ENCODE peak calls at places on chromosomes 4 and X, in four cellular contexts. J, P, N and L are unnamed samples.

GRCh38 chr4:126853715-126854114 is 779.0 kb upstream of the INTU start:
- DNase-seq in N (no peak), J (no peak), P (no peak), L (no peak)

GRCh38 chr4:149291463-149291862 is 524.2 kb downstream of the IQCM start:
- DNase-seq in N (no peak), J (peak; percentile 81), P (peak; percentile 3), L (peak; percentile 13)

GRCh38 chr4:18934197-18934596 is 912.6 kb upstream of the LCORL start:
- DNase-seq in J (peak; percentile 25), P (peak; percentile 33), N (no peak), L (no peak)

GRCh38 chr4:73707918-73708577 is 32.3 kb upstream of the CXCL8 start:
- DNase-seq in N (no peak), P (peak; percentile 98), J (peak; percentile 95), L (peak; percentile 27)

GRCh38 chr4:185229021-185229818 is 19.8 kb downstream of the SNX25 start:
- DNase-seq in J (no peak), N (no peak), P (no peak), L (no peak)

GRCh38 chr4:159227984-159228383 is 125.1 kb downstream of the RAPGEF2 start:
- DNase-seq in P (peak; percentile 94), N (no peak), J (peak; percentile 72), L (peak; percentile 87)

GRCh38 chr4:180560896-180561295 is 1682.3 kb upstream of the TENM3 start:
- DNase-seq in J (peak; percentile 81), N (no peak), P (no peak), L (no peak)

GRCh38 chrX:155071694-155072215 is 447 bp downstream of the BRCC3 start:
- DNase-seq in P (no peak), N (no peak), J (peak; percentile 5), L (no peak)

GRCh38 chrX:10549280-10549679 is 71.1 kb downstream of the MID1 start:
- DNase-seq in P (peak; percentile 70), N (no peak), J (peak; percentile 62), L (no peak)

GRCh38 chr4:26346203-26346620 is 25.4 kb downstream of the RBPJ start:
- DNase-seq in N (no peak), P (no peak), J (no peak), L (no peak)

GRCh38 chr4:41538017-41538733 is at the start of gene LIMCH1:
- DNase-seq in N (no peak), J (peak; percentile 79), P (peak; percentile 75), L (no peak)

GRCh38 chrX:103183912-103184311 is 31.0 kb upstream of the BEX4 start:
- DNase-seq in N (peak; percentile 14), P (no peak), J (no peak), L (no peak)

GRCh38 chrX:49838374-49838773 is 9.3 kb downstream of the PAGE4 start:
- DNase-seq in N (no peak), J (peak; percentile 51), P (peak; percentile 32), L (no peak)

GRCh38 chr4:168557658-168558057 is 60.8 kb downstream of the PALLD start:
- DNase-seq in J (no peak), P (no peak), N (no peak), L (no peak)

GRCh38 chr4:47839259-47839658 is 1.4 kb upstream of the CORIN start:
- DNase-seq in P (peak; percentile 29), N (no peak), J (no peak), L (no peak)

GRCh38 chrX:16592194-16592770 is 57.7 kb upstream of the S100G start:
- DNase-seq in J (no peak), N (no peak), P (no peak), L (no peak)

GRCh38 chr4:89838005-89838404 is 1.0 kb upstream of the SNCA start:
- DNase-seq in J (peak; percentile 36), P (no peak), N (no peak), L (no peak)

GRCh38 chrX:102154900-102155805 is 624 bp downstream of the BEX5 start:
- DNase-seq in N (no peak), J (no peak), P (no peak), L (no peak)

GRCh38 chr4:25080571-25080970 is 49.8 kb upstream of the LGI2 start:
- DNase-seq in J (no peak), P (no peak), N (no peak), L (no peak)

GRCh38 chrX:1308476-1308875 is 28.1 kb upstream of the IL3RA start:
- DNase-seq in P (no peak), N (no peak), J (no peak), L (no peak)

GRCh38 chr4:69859140-69859539 is 805 bp downstream of the SULT1E1 start:
- DNase-seq in N (no peak), J (peak; percentile 1), P (no peak), L (no peak)

GRCh38 chr4:123673971-123674370 is 277.4 kb downstream of the SPRY1 start:
- DNase-seq in P (peak; percentile 57), J (no peak), N (no peak), L (no peak)

GRCh38 chr4:79042079-79042674 is 102.9 kb upstream of the PAQR3 start:
- DNase-seq in J (peak; percentile 59), N (no peak), P (peak; percentile 18), L (peak; percentile 34)

GRCh38 chr4:150573534-150573933 is 8.4 kb upstream of the MAB21L2 start:
- DNase-seq in J (no peak), N (no peak), P (peak; percentile 59), L (no peak)

GRCh38 chrX:153924149-153924861 is 1.8 kb downstream of the ARHGAP4 start:
- DNase-seq in N (no peak), P (peak; percentile 64), J (peak; percentile 25), L (no peak)

GRCh38 chr4:155921597-155921996 is 18.1 kb downstream of the TDO2 start:
- DNase-seq in P (no peak), J (no peak), N (no peak), L (no peak)

GRCh38 chr4:98203406-98204235 is 57.6 kb upstream of the RAP1GDS1 start:
- DNase-seq in J (no peak), N (no peak), P (no peak), L (no peak)

GRCh38 chrX:71532078-71532752 is 689 bp upstream of the OGT start:
- DNase-seq in P (peak; percentile 63), J (peak; percentile 39), N (no peak), L (peak; percentile 13)